ENCODE peak calls at places on chromosomes 5 and 9, in eight cellular contexts. One of them, this sample, is unnamed.

GRCh38 chr9:124779368-124780059 is 2.6 kb downstream of the OLFML2A start:
- DNase-seq in NCI-H1694 treated with DMSO at 0.1 percent for 48 hours: no peak
- DNase-seq in kidney glomerular epithelial cell: peak
- DNase-seq in AG20443: peak
- DNase-seq in fibroblast of lung: peak
- DNase-seq in Right ventricle myocardium superior: no peak
- DNase-seq in endothelial cell: no peak
- DNase-seq in T-helper 2 cell: no peak
- DNase-seq in this sample: peak

GRCh38 chr9:128824911-128825310 is 4.7 kb downstream of the SPOUT1 start:
- DNase-seq in NCI-H1694 treated with DMSO at 0.1 percent for 48 hours: no peak
- DNase-seq in kidney glomerular epithelial cell: no peak
- DNase-seq in AG20443: no peak
- DNase-seq in fibroblast of lung: no peak
- DNase-seq in Right ventricle myocardium superior: no peak
- DNase-seq in endothelial cell: no peak
- DNase-seq in T-helper 2 cell: no peak
- DNase-seq in this sample: no peak

GRCh38 chr5:89847743-89848142 is 561.8 kb downstream of the CETN3 start:
- DNase-seq in NCI-H1694 treated with DMSO at 0.1 percent for 48 hours: no peak
- DNase-seq in kidney glomerular epithelial cell: no peak
- DNase-seq in AG20443: no peak
- DNase-seq in fibroblast of lung: no peak
- DNase-seq in Right ventricle myocardium superior: no peak
- DNase-seq in endothelial cell: no peak
- DNase-seq in T-helper 2 cell: no peak
- DNase-seq in this sample: peak

GRCh38 chr5:122236270-122236669 is 75.8 kb upstream of the SNCAIP start:
- DNase-seq in NCI-H1694 treated with DMSO at 0.1 percent for 48 hours: no peak
- DNase-seq in kidney glomerular epithelial cell: no peak
- DNase-seq in AG20443: no peak
- DNase-seq in fibroblast of lung: no peak
- DNase-seq in Right ventricle myocardium superior: no peak
- DNase-seq in endothelial cell: no peak
- DNase-seq in T-helper 2 cell: no peak
- DNase-seq in this sample: peak

GRCh38 chr9:135218331-135219225 is 131.1 kb downstream of the OLFM1 start:
- DNase-seq in NCI-H1694 treated with DMSO at 0.1 percent for 48 hours: no peak
- DNase-seq in kidney glomerular epithelial cell: no peak
- DNase-seq in AG20443: no peak
- DNase-seq in fibroblast of lung: no peak
- DNase-seq in Right ventricle myocardium superior: no peak
- DNase-seq in endothelial cell: no peak
- DNase-seq in T-helper 2 cell: no peak
- DNase-seq in this sample: peak

GRCh38 chr5:169531631-169532030 is 51.9 kb upstream of the SPDL1 start:
- DNase-seq in NCI-H1694 treated with DMSO at 0.1 percent for 48 hours: no peak
- DNase-seq in kidney glomerular epithelial cell: no peak
- DNase-seq in AG20443: no peak
- DNase-seq in fibroblast of lung: no peak
- DNase-seq in Right ventricle myocardium superior: no peak
- DNase-seq in endothelial cell: no peak
- DNase-seq in T-helper 2 cell: no peak
- DNase-seq in this sample: no peak

GRCh38 chr9:101397746-101398334 is 578 bp downstream of the MRPL50 start:
- DNase-seq in NCI-H1694 treated with DMSO at 0.1 percent for 48 hours: no peak
- DNase-seq in kidney glomerular epithelial cell: no peak
- DNase-seq in AG20443: no peak
- DNase-seq in fibroblast of lung: no peak
- DNase-seq in Right ventricle myocardium superior: no peak
- DNase-seq in endothelial cell: no peak
- DNase-seq in T-helper 2 cell: no peak
- DNase-seq in this sample: no peak

GRCh38 chr5:178107889-178108288 is 5.4 kb upstream of the N4BP3 start:
- DNase-seq in NCI-H1694 treated with DMSO at 0.1 percent for 48 hours: no peak
- DNase-seq in kidney glomerular epithelial cell: no peak
- DNase-seq in AG20443: no peak
- DNase-seq in fibroblast of lung: no peak
- DNase-seq in Right ventricle myocardium superior: no peak
- DNase-seq in endothelial cell: no peak
- DNase-seq in T-helper 2 cell: no peak
- DNase-seq in this sample: no peak

GRCh38 chr5:81909677-81910076 is 62.1 kb upstream of the ATG10 start:
- DNase-seq in NCI-H1694 treated with DMSO at 0.1 percent for 48 hours: no peak
- DNase-seq in kidney glomerular epithelial cell: no peak
- DNase-seq in AG20443: no peak
- DNase-seq in fibroblast of lung: no peak
- DNase-seq in Right ventricle myocardium superior: no peak
- DNase-seq in endothelial cell: no peak
- DNase-seq in T-helper 2 cell: no peak
- DNase-seq in this sample: no peak

GRCh38 chr5:124262443-124262842 is 484.0 kb downstream of the ZNF608 start:
- DNase-seq in NCI-H1694 treated with DMSO at 0.1 percent for 48 hours: no peak
- DNase-seq in kidney glomerular epithelial cell: no peak
- DNase-seq in AG20443: no peak
- DNase-seq in fibroblast of lung: peak
- DNase-seq in Right ventricle myocardium superior: no peak
- DNase-seq in endothelial cell: no peak
- DNase-seq in T-helper 2 cell: no peak
- DNase-seq in this sample: no peak

GRCh38 chr5:172235132-172235780 is 41.3 kb downstream of the EFCAB9 start:
- DNase-seq in NCI-H1694 treated with DMSO at 0.1 percent for 48 hours: no peak
- DNase-seq in kidney glomerular epithelial cell: no peak
- DNase-seq in AG20443: peak
- DNase-seq in fibroblast of lung: peak
- DNase-seq in Right ventricle myocardium superior: no peak
- DNase-seq in endothelial cell: no peak
- DNase-seq in T-helper 2 cell: no peak
- DNase-seq in this sample: no peak

GRCh38 chr9:133839822-133840329 is 101.7 kb upstream of the SARDH start:
- DNase-seq in NCI-H1694 treated with DMSO at 0.1 percent for 48 hours: no peak
- DNase-seq in kidney glomerular epithelial cell: no peak
- DNase-seq in AG20443: peak
- DNase-seq in fibroblast of lung: peak
- DNase-seq in Right ventricle myocardium superior: peak
- DNase-seq in endothelial cell: peak
- DNase-seq in T-helper 2 cell: no peak
- DNase-seq in this sample: no peak

GRCh38 chr5:51582871-51583384 is 199.7 kb downstream of the ISL1 start:
- DNase-seq in NCI-H1694 treated with DMSO at 0.1 percent for 48 hours: no peak
- DNase-seq in kidney glomerular epithelial cell: no peak
- DNase-seq in AG20443: no peak
- DNase-seq in fibroblast of lung: no peak
- DNase-seq in Right ventricle myocardium superior: no peak
- DNase-seq in endothelial cell: no peak
- DNase-seq in T-helper 2 cell: no peak
- DNase-seq in this sample: no peak

GRCh38 chr5:176400382-176401156 is 12.0 kb downstream of the HIGD2A start:
- DNase-seq in NCI-H1694 treated with DMSO at 0.1 percent for 48 hours: no peak
- DNase-seq in kidney glomerular epithelial cell: no peak
- DNase-seq in AG20443: no peak
- DNase-seq in fibroblast of lung: no peak
- DNase-seq in Right ventricle myocardium superior: no peak
- DNase-seq in endothelial cell: no peak
- DNase-seq in T-helper 2 cell: no peak
- DNase-seq in this sample: no peak

GRCh38 chr9:92988215-92988731 is 41.0 kb downstream of the FGD3 start:
- DNase-seq in NCI-H1694 treated with DMSO at 0.1 percent for 48 hours: no peak
- DNase-seq in kidney glomerular epithelial cell: no peak
- DNase-seq in AG20443: no peak
- DNase-seq in fibroblast of lung: no peak
- DNase-seq in Right ventricle myocardium superior: no peak
- DNase-seq in endothelial cell: no peak
- DNase-seq in T-helper 2 cell: no peak
- DNase-seq in this sample: no peak

GRCh38 chr5:108749130-108749861 is 1.6 kb downstream of the FER start:
- DNase-seq in NCI-H1694 treated with DMSO at 0.1 percent for 48 hours: no peak
- DNase-seq in kidney glomerular epithelial cell: peak
- DNase-seq in AG20443: peak
- DNase-seq in fibroblast of lung: no peak
- DNase-seq in Right ventricle myocardium superior: peak
- DNase-seq in endothelial cell: no peak
- DNase-seq in T-helper 2 cell: no peak
- DNase-seq in this sample: peak

GRCh38 chr5:173764321-173765029 is 123.7 kb upstream of the CPEB4 start:
- DNase-seq in NCI-H1694 treated with DMSO at 0.1 percent for 48 hours: no peak
- DNase-seq in kidney glomerular epithelial cell: peak
- DNase-seq in AG20443: peak
- DNase-seq in fibroblast of lung: peak
- DNase-seq in Right ventricle myocardium superior: peak
- DNase-seq in endothelial cell: no peak
- DNase-seq in T-helper 2 cell: no peak
- DNase-seq in this sample: no peak

GRCh38 chr5:9482381-9482780 is 63.5 kb downstream of the SEMA5A start:
- DNase-seq in NCI-H1694 treated with DMSO at 0.1 percent for 48 hours: no peak
- DNase-seq in kidney glomerular epithelial cell: no peak
- DNase-seq in AG20443: no peak
- DNase-seq in fibroblast of lung: no peak
- DNase-seq in Right ventricle myocardium superior: no peak
- DNase-seq in endothelial cell: no peak
- DNase-seq in T-helper 2 cell: no peak
- DNase-seq in this sample: no peak

GRCh38 chr5:40321514-40321913 is 358.2 kb upstream of the PTGER4 start:
- DNase-seq in NCI-H1694 treated with DMSO at 0.1 percent for 48 hours: no peak
- DNase-seq in kidney glomerular epithelial cell: no peak
- DNase-seq in AG20443: no peak
- DNase-seq in fibroblast of lung: no peak
- DNase-seq in Right ventricle myocardium superior: no peak
- DNase-seq in endothelial cell: no peak
- DNase-seq in T-helper 2 cell: no peak
- DNase-seq in this sample: no peak

GRCh38 chr5:137753227-137753985 is 757 bp downstream of the HNRNPA0 start:
- DNase-seq in NCI-H1694 treated with DMSO at 0.1 percent for 48 hours: no peak
- DNase-seq in kidney glomerular epithelial cell: no peak
- DNase-seq in AG20443: peak
- DNase-seq in fibroblast of lung: no peak
- DNase-seq in Right ventricle myocardium superior: peak
- DNase-seq in endothelial cell: peak
- DNase-seq in T-helper 2 cell: no peak
- DNase-seq in this sample: no peak

GRCh38 chr5:90940227-90940995 is 381.8 kb downstream of the ADGRV1 start:
- DNase-seq in NCI-H1694 treated with DMSO at 0.1 percent for 48 hours: peak
- DNase-seq in kidney glomerular epithelial cell: peak
- DNase-seq in AG20443: no peak
- DNase-seq in fibroblast of lung: peak
- DNase-seq in Right ventricle myocardium superior: no peak
- DNase-seq in endothelial cell: peak
- DNase-seq in T-helper 2 cell: no peak
- DNase-seq in this sample: peak

GRCh38 chr5:172149073-172149472 is 39.0 kb downstream of the STK10 start:
- DNase-seq in NCI-H1694 treated with DMSO at 0.1 percent for 48 hours: no peak
- DNase-seq in kidney glomerular epithelial cell: peak
- DNase-seq in AG20443: peak
- DNase-seq in fibroblast of lung: peak
- DNase-seq in Right ventricle myocardium superior: no peak
- DNase-seq in endothelial cell: no peak
- DNase-seq in T-helper 2 cell: no peak
- DNase-seq in this sample: no peak

GRCh38 chr9:2179557-2179956 is 164.4 kb downstream of the SMARCA2 start:
- DNase-seq in NCI-H1694 treated with DMSO at 0.1 percent for 48 hours: no peak
- DNase-seq in kidney glomerular epithelial cell: no peak
- DNase-seq in AG20443: no peak
- DNase-seq in fibroblast of lung: no peak
- DNase-seq in Right ventricle myocardium superior: no peak
- DNase-seq in endothelial cell: no peak
- DNase-seq in T-helper 2 cell: no peak
- DNase-seq in this sample: peak

GRCh38 chr9:95876595-95876994 is 1.1 kb downstream of the ERCC6L2 start:
- DNase-seq in NCI-H1694 treated with DMSO at 0.1 percent for 48 hours: no peak
- DNase-seq in kidney glomerular epithelial cell: peak
- DNase-seq in AG20443: no peak
- DNase-seq in fibroblast of lung: peak
- DNase-seq in Right ventricle myocardium superior: no peak
- DNase-seq in endothelial cell: no peak
- DNase-seq in T-helper 2 cell: no peak
- DNase-seq in this sample: no peak

GRCh38 chr9:116027951-116028350 is 125.6 kb upstream of the PAPPA start:
- DNase-seq in NCI-H1694 treated with DMSO at 0.1 percent for 48 hours: no peak
- DNase-seq in kidney glomerular epithelial cell: no peak
- DNase-seq in AG20443: no peak
- DNase-seq in fibroblast of lung: peak
- DNase-seq in Right ventricle myocardium superior: no peak
- DNase-seq in endothelial cell: no peak
- DNase-seq in T-helper 2 cell: no peak
- DNase-seq in this sample: no peak

GRCh38 chr9:37377688-37378612 is 44.5 kb upstream of the GRHPR start:
- DNase-seq in NCI-H1694 treated with DMSO at 0.1 percent for 48 hours: no peak
- DNase-seq in kidney glomerular epithelial cell: no peak
- DNase-seq in AG20443: no peak
- DNase-seq in fibroblast of lung: no peak
- DNase-seq in Right ventricle myocardium superior: no peak
- DNase-seq in endothelial cell: no peak
- DNase-seq in T-helper 2 cell: no peak
- DNase-seq in this sample: no peak

GRCh38 chr5:112289465-112289864 is 129.6 kb downstream of the EPB41L4A start:
- DNase-seq in NCI-H1694 treated with DMSO at 0.1 percent for 48 hours: no peak
- DNase-seq in kidney glomerular epithelial cell: no peak
- DNase-seq in AG20443: no peak
- DNase-seq in fibroblast of lung: no peak
- DNase-seq in Right ventricle myocardium superior: no peak
- DNase-seq in endothelial cell: peak
- DNase-seq in T-helper 2 cell: no peak
- DNase-seq in this sample: no peak

GRCh38 chr9:127360829-127361228 is 36.1 kb upstream of the SLC2A8 start:
- DNase-seq in NCI-H1694 treated with DMSO at 0.1 percent for 48 hours: no peak
- DNase-seq in kidney glomerular epithelial cell: no peak
- DNase-seq in AG20443: no peak
- DNase-seq in fibroblast of lung: peak
- DNase-seq in Right ventricle myocardium superior: no peak
- DNase-seq in endothelial cell: no peak
- DNase-seq in T-helper 2 cell: no peak
- DNase-seq in this sample: peak

GRCh38 chr9:88949961-88950340 is 41.3 kb upstream of the S1PR3 start:
- DNase-seq in NCI-H1694 treated with DMSO at 0.1 percent for 48 hours: no peak
- DNase-seq in kidney glomerular epithelial cell: peak
- DNase-seq in AG20443: peak
- DNase-seq in fibroblast of lung: no peak
- DNase-seq in Right ventricle myocardium superior: no peak
- DNase-seq in endothelial cell: no peak
- DNase-seq in T-helper 2 cell: no peak
- DNase-seq in this sample: peak

This sample was measured in A673.